ENCODE peak calls at places on chromosomes 3 and 15, in ten cellular contexts. J, Z, A, D, Y, V, N, R, F and U are unnamed samples.

GRCh38 chr15:56582785-56583184 is 117.8 kb upstream of the MNS1 start:
- DNase-seq in N (no peak), F (no peak), D (no peak), Y (no peak), R (no peak), V (no peak), A (no peak), J (no peak), Z (peak), U (no peak)

GRCh38 chr15:98358971-98359370 is 289.4 kb upstream of the IGF1R start:
- DNase-seq in N (no peak), A (no peak), Z (no peak), V (no peak), R (no peak), Y (no peak), D (no peak), F (no peak), J (no peak), U (no peak)

GRCh38 chr3:175940243-175940642 is 1081.1 kb downstream of the NAALADL2 start:
- DNase-seq in V (no peak), D (no peak), J (no peak), Z (peak), N (peak), R (no peak), F (no peak), Y (no peak), A (no peak), U (no peak)

GRCh38 chr15:98900382-98900781 is 107.2 kb downstream of the PGPEP1L start:
- DNase-seq in V (no peak), Z (peak), D (no peak), J (no peak), A (no peak), N (no peak), Y (no peak), R (no peak), F (no peak), U (no peak)

GRCh38 chr3:185270262-185270955 is 16.6 kb upstream of the EHHADH start:
- DNase-seq in A (no peak), F (no peak), D (peak), J (peak), R (no peak), Y (no peak), N (peak), Z (peak), V (peak), U (peak)

GRCh38 chr3:58025824-58026579 is 17.8 kb downstream of the FLNB start:
- DNase-seq in J (no peak), F (no peak), Y (no peak), Z (peak), A (no peak), N (no peak), V (peak), R (no peak), D (no peak), U (no peak)

GRCh38 chr15:28099555-28100140 is 533 bp upstream of the OCA2 start:
- DNase-seq in A (peak), Z (no peak), J (no peak), N (no peak), D (no peak), Y (no peak), R (no peak), V (no peak), F (no peak), U (no peak)

GRCh38 chr3:156395961-156396700 is 158.8 kb downstream of the SSR3 start:
- DNase-seq in A (no peak), D (no peak), Z (no peak), R (no peak), F (no peak), Y (no peak), N (peak), J (no peak), V (no peak), U (no peak)

GRCh38 chr3:136730595-136731273 is 21.4 kb downstream of the STAG1 start:
- DNase-seq in V (no peak), D (no peak), J (no peak), A (no peak), N (no peak), R (no peak), Z (no peak), F (no peak), Y (no peak), U (peak)

GRCh38 chr3:130894130-130894872 is 417 bp downstream of the ATP2C1 start:
- DNase-seq in D (peak), N (no peak), A (peak), Z (no peak), V (peak), R (peak), J (peak), Y (no peak), F (peak), U (peak)

GRCh38 chr3:58491506-58492384 is at the start of gene KCTD6:
- DNase-seq in D (peak), R (peak), Y (no peak), J (peak), Z (peak), A (peak), N (peak), F (peak), V (peak), U (peak)

GRCh38 chr3:190686011-190686410 is 172.1 kb downstream of the IL1RAP start:
- DNase-seq in V (no peak), F (no peak), A (no peak), Y (no peak), N (no peak), J (no peak), D (no peak), R (no peak), Z (no peak), U (no peak)

GRCh38 chr3:195260286-195260905 is 10.6 kb downstream of the XXYLT1 start:
- DNase-seq in N (no peak), Z (no peak), F (no peak), Y (no peak), V (no peak), D (no peak), A (no peak), J (peak), R (no peak), U (peak)

GRCh38 chr3:158102219-158102612 is 4.0 kb downstream of the SHOX2 start:
- DNase-seq in D (no peak), J (no peak), Y (no peak), V (no peak), N (no peak), Z (no peak), F (no peak), A (no peak), R (no peak), U (no peak)

GRCh38 chr15:89781055-89781454 is 4.9 kb downstream of the MESP2 start:
- DNase-seq in J (no peak), D (no peak), R (no peak), Z (no peak), V (peak), A (no peak), N (no peak), Y (peak), F (no peak), U (no peak)

GRCh38 chr3:157204880-157205279 is 44.9 kb upstream of the CCNL1 start:
- DNase-seq in J (no peak), A (no peak), N (no peak), D (peak), Z (no peak), R (no peak), F (no peak), V (no peak), Y (no peak), U (no peak)

GRCh38 chr3:123081718-123082369 is 15.0 kb downstream of the PDIA5 start:
- DNase-seq in N (no peak), F (no peak), J (no peak), R (no peak), A (no peak), Y (no peak), D (peak), Z (no peak), V (no peak), U (no peak)

GRCh38 chr15:90058308-90058707 is 44.0 kb downstream of the IDH2 start:
- DNase-seq in Y (no peak), R (no peak), V (no peak), Z (no peak), F (no peak), N (no peak), D (no peak), A (no peak), J (no peak), U (no peak)

GRCh38 chr3:160403028-160403545 is 3.6 kb downstream of the SMC4 start:
- DNase-seq in D (no peak), A (no peak), Z (peak), J (no peak), R (no peak), V (peak), F (no peak), N (no peak), Y (no peak), U (no peak)

GRCh38 chr3:18046131-18046530 is 303.7 kb upstream of the TBC1D5 start:
- DNase-seq in N (no peak), A (no peak), D (no peak), Y (no peak), R (no peak), Z (no peak), V (no peak), F (no peak), J (no peak), U (no peak)

GRCh38 chr3:168511428-168512014 is 415.8 kb upstream of the GOLIM4 start:
- DNase-seq in R (no peak), Y (no peak), N (peak), Z (peak), D (no peak), J (no peak), A (no peak), V (peak), F (no peak), U (no peak)
- TF ChIP-seq CTCF in R (peak), Y (peak), N (peak), Z (peak), D (peak), J (peak), A (no peak), V (peak), F (peak), U (peak)

DNA sequence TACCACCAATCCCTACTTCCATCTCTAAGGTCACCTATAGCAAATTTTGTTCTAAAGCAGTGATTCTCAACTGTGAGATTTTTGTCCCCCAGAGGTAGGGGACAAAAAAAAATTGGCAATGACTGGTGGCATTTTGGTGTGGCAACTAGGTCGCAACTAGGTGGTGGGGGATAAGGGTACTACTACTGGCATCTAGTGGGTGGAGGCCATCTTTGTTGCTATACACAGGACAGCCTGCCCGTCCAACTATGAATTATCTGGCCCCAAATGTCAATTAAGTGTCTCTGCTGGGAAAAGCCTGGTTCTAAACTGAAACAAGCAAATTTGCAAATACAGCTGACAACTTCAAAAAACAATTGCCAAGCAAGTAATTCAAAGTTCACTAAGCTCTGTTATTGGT is 1.4 kb downstream of the MTMR10 start:
- DNase-seq in V (peak), A (no peak), Y (no peak), N (no peak), Z (no peak), J (no peak), F (no peak), D (no peak), R (no peak), U (no peak)
- TF ChIP-seq CTCF in V (no peak), A (no peak), Y (no peak), N (no peak), Z (no peak), J (no peak), F (no peak), D (no peak), R (no peak), U (no peak)

GRCh38 chr3:80767599-80767998 is 993.8 kb downstream of the GBE1 start:
- DNase-seq in J (no peak), F (no peak), Z (no peak), Y (no peak), D (no peak), V (no peak), N (no peak), R (no peak), A (no peak), U (no peak)
- TF ChIP-seq CTCF in J (no peak), F (no peak), Z (no peak), Y (peak), D (peak), V (no peak), N (no peak), R (no peak), A (no peak), U (no peak)

DNA sequence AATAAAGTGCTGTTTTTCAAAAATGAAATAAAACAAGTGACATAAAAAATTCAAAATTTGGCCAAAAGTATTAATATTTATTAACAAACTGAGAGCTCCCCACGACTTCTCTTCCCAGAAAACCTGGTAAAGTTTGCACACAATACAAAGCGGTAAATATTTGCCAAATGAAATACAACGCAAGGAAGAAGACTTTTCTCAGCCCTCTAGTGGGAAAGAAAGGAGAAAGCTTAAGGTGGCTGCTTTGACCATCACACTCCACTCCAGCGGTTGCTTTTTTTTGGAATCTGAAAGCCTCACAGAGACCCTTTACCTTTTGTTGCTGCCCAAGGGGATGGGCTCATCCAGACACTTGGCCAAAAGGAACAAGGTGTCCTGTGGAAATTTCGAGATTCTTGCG is 1.1 kb upstream of the GK5 start:
- DNase-seq in J (no peak), N (no peak), A (no peak), Z (no peak), F (no peak), V (no peak), Y (no peak), R (no peak), D (no peak), U (no peak)
- TF ChIP-seq CTCF in J (no peak), N (no peak), A (no peak), Z (peak), F (peak), V (no peak), Y (peak), R (no peak), D (no peak), U (no peak)

GRCh38 chr15:72379856-72380255 is 4.0 kb upstream of the HEXA start:
- DNase-seq in R (no peak), Y (no peak), Z (no peak), V (no peak), F (no peak), N (no peak), A (no peak), D (no peak), J (no peak), U (no peak)

GRCh38 chr15:72380743-72381142 is 4.9 kb upstream of the HEXA start:
- DNase-seq in F (no peak), V (no peak), Y (no peak), Z (no peak), A (no peak), R (no peak), N (no peak), D (no peak), J (no peak), U (no peak)

GRCh38 chr15:72375501-72375845 is 341 bp downstream of the HEXA start:
- DNase-seq in Y (no peak), R (no peak), A (no peak), F (no peak), Z (no peak), J (no peak), D (no peak), N (no peak), V (no peak), U (no peak)

DNA sequence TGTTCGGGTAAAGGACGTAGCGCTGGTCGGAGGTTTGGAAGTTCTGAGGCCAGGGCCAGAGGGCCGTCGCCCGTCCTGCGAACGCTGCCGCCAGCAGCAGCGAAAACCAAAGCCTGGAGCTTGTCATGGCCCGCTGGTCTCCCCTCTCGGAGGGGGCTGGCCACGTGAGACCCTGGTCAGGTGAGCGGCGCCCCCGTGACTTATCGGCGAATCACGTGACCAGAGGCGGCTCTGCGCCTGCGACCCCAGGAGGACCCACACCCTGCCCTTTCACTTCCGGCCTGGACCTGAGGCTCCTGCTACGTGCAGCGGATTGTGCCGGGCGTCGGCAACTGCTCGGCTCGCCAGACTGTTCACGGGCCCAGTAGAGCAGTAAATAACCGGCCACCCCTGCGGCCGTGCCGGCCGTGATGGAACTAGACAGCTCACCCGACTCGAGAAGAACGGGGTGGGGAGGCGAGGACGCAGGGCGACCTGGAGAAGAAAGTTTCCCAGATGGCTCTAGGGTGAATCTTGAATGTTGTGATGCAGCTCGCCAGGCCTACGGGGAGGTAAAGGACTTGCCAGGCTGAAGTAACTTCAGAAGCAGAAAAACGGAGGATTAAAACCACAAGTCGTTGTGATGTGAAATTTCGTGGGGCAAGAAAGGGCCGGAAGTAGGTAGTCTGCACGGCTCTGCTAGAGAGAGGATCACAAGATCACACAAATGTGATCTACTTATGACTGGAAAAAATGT is at the start of gene HEXA:
- DNase-seq in A (peak), Y (peak), V (peak), F (peak), Z (peak), D (peak), N (peak), J (peak), R (peak), U (peak)
- TF ChIP-seq CTCF in A (no peak), Y (no peak), V (no peak), F (no peak), Z (no peak), D (no peak), N (no peak), J (no peak), R (no peak), U (no peak)

GRCh38 chr15:95709959-95710695 is 620.4 kb upstream of the NR2F2 start:
- DNase-seq in Y (no peak), J (no peak), F (no peak), V (no peak), D (no peak), A (no peak), N (no peak), Z (no peak), R (no peak), U (no peak)

GRCh38 chr15:95715116-95715888 is 615.2 kb upstream of the NR2F2 start:
- DNase-seq in R (no peak), Z (peak), J (no peak), D (no peak), F (no peak), A (no peak), V (no peak), Y (no peak), N (peak), U (no peak)

GRCh38 chr15:95715919-95716318 is 614.6 kb upstream of the NR2F2 start:
- DNase-seq in J (peak), Z (no peak), V (no peak), A (no peak), Y (no peak), F (no peak), N (no peak), R (no peak), D (no peak), U (no peak)

GRCh38 chr15:95712785-95713184 is 617.7 kb upstream of the NR2F2 start:
- DNase-seq in A (no peak), Y (no peak), F (no peak), N (peak), Z (peak), R (no peak), J (no peak), V (no peak), D (no peak), U (no peak)

GRCh38 chr15:95713315-95713714 is 617.2 kb upstream of the NR2F2 start:
- DNase-seq in A (no peak), Y (no peak), V (no peak), D (no peak), R (no peak), Z (no peak), F (no peak), J (no peak), N (no peak), U (no peak)
- TF ChIP-seq CTCF in A (no peak), Y (no peak), V (no peak), D (no peak), R (no peak), Z (no peak), F (no peak), J (no peak), N (no peak), U (no peak)

GRCh38 chr3:132180337-132180791 is 136.8 kb upstream of the ACP3 start:
- DNase-seq in N (peak), D (peak), A (no peak), F (no peak), R (no peak), Z (peak), J (no peak), Y (no peak), V (peak), U (peak)
- TF ChIP-seq CTCF in N (peak), D (peak), A (peak), F (peak), R (peak), Z (peak), J (peak), Y (peak), V (peak), U (peak)

DNA sequence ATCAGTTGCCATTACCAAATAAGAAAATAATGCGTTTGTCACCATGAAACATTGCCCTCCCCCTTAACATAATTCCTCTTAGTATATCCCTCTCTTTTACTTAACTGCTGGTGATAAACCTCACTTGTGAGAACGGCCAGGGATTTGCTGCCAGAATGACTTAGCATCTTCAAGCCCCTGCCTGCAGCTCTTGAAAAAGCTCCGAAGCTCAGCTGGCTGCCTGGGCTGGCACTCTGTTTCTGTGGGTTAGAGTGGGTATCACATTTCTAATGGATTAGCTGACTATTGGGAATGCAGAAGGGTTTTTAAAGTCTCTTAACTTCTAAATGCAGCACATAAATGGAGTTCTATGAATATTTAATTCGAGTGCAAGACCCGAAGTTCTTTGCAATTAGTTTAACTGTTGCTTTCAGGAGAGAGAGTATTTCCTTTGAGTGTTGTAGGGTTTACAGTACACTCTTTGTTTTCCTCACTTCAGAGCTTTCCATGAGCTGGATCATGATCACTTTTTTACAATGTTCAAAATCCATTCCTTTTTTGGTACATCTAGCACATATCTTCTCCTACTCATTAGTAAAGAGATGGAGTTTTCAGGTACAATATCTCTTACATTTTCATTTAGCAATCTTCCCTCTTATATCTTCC is 124.7 kb upstream of the RBMS3 start:
- DNase-seq in N (no peak), D (no peak), Z (peak), F (no peak), J (peak), V (no peak), Y (no peak), A (no peak), R (no peak), U (no peak)
- TF ChIP-seq CTCF in N (no peak), D (no peak), Z (no peak), F (no peak), J (no peak), V (no peak), Y (no peak), A (no peak), R (no peak), U (no peak)

DNA sequence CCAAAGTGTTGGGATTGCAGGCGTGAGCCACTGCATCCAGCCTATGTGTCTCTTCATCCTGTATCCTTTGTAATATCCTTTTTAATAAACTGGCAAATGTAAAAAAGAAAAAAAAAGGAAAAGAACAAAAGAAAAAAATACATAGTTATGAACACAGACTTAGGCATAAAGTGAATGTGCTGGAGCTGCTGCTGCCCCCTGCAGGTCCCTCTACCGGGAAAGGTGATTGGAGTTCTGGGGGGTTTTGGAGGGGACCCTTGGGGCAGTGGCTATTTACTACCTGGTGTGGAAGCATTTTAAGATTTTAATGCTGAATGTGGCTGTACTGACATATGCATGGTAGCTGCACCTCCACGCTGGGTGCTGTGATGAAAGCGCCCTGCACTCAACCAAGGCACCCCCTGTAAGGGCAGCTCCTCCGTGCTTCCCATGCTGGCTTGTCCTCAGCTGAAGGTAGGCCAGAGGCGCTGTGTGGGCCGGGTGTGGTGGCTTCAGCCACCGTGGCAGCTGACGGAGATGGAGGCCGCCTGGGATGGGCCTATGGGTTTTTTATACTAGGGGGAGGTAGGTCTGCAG is 49.9 kb downstream of the RPLP1 start:
- DNase-seq in A (no peak), D (no peak), Z (no peak), Y (no peak), R (no peak), F (no peak), J (no peak), V (no peak), N (no peak), U (no peak)
- TF ChIP-seq CTCF in A (no peak), D (peak), Z (no peak), Y (peak), R (peak), F (peak), J (no peak), V (no peak), N (peak), U (no peak)